ENCODE peak calls at places on chromosomes 4 and X, in five cellular contexts. K is suprapubic skin, D is upper lobe of right lung, Z is DND-41, O is pancreas. C is an unnamed sample.

GRCh38 chr4:128782076-128782715 is 27.3 kb upstream of the JADE1 start:
- DNase-seq in K (no peak), D (no peak), Z (peak), O (no peak), C (peak)

GRCh38 chrX:138711399-138712347 is at the start of gene FGF13:
- DNase-seq in K (peak), D (peak), Z (no peak), O (peak), C (no peak)

GRCh38 chrX:16797841-16798240 is 11.6 kb downstream of the TXLNG start:
- DNase-seq in K (no peak), D (no peak), Z (no peak), O (no peak), C (no peak)

GRCh38 chr4:74410272-74410671 is 34.7 kb upstream of the AREG start:
- DNase-seq in K (no peak), D (no peak), Z (no peak), O (no peak), C (no peak)

GRCh38 chrX:153724252-153725038 is at the start of the genes ABCD1 and BCAP31:
- DNase-seq in K (peak), D (peak), Z (peak), O (peak), C (peak)

GRCh38 chr4:148030486-148030885 is 298.6 kb downstream of the ARHGAP10 start:
- DNase-seq in K (no peak), D (no peak), Z (no peak), O (no peak), C (no peak)

GRCh38 chrX:39665830-39666518 is 431.8 kb downstream of the BCOR start:
- DNase-seq in K (no peak), D (no peak), Z (no peak), O (no peak), C (no peak)

GRCh38 chrX:149230689-149231088 is 274.4 kb downstream of the IDS start:
- DNase-seq in K (no peak), D (no peak), Z (no peak), O (no peak), C (no peak)

GRCh38 chr4:159144112-159144694 is 41.3 kb downstream of the RAPGEF2 start:
- DNase-seq in K (no peak), D (no peak), Z (no peak), O (no peak), C (no peak)

GRCh38 chrX:106726485-106727437 is at the start of gene RNF128:
- DNase-seq in K (no peak), D (peak), Z (no peak), O (peak), C (no peak)

GRCh38 chrX:64204252-64204651 is 1.3 kb downstream of the AMER1 start:
- DNase-seq in K (no peak), D (peak), Z (peak), O (peak), C (no peak)

GRCh38 chr4:142446965-142447474 is 399.1 kb downstream of the INPP4B start:
- DNase-seq in K (no peak), D (no peak), Z (no peak), O (no peak), C (no peak)

GRCh38 chr4:102606261-102606660 is 105.1 kb downstream of the NFKB1 start:
- DNase-seq in K (no peak), D (no peak), Z (no peak), O (no peak), C (no peak)

GRCh38 chrX:9730078-9730477 is 35.6 kb downstream of the GPR143 start:
- DNase-seq in K (no peak), D (no peak), Z (no peak), O (no peak), C (no peak)

GRCh38 chr4:166318810-166319525 is 445.9 kb downstream of the TLL1 start:
- DNase-seq in K (no peak), D (no peak), Z (no peak), O (no peak), C (no peak)

GRCh38 chrX:136055651-136056221 is 70.5 kb downstream of the SLC9A6 start:
- DNase-seq in K (no peak), D (no peak), Z (no peak), O (no peak), C (no peak)

GRCh38 chr4:71860643-71861042 is 76.8 kb upstream of the GC start:
- DNase-seq in K (no peak), D (no peak), Z (peak), O (no peak), C (no peak)

GRCh38 chr4:139017861-139018260 is 2.3 kb downstream of the NOCT start:
- DNase-seq in K (no peak), D (no peak), Z (no peak), O (no peak), C (no peak)

GRCh38 chrX:41558531-41558930 is 111.4 kb downstream of the NYX start:
- DNase-seq in K (no peak), D (no peak), Z (no peak), O (no peak), C (no peak)

GRCh38 chr4:77818077-77818666 is 996 bp downstream of the CNOT6L start:
- DNase-seq in K (peak), D (peak), Z (peak), O (peak), C (no peak)

GRCh38 chrX:26007462-26007861 is 130.7 kb upstream of the MAGEB18 start:
- DNase-seq in K (no peak), D (no peak), Z (no peak), O (no peak), C (no peak)

GRCh38 chr4:43244688-43245382 is 352.3 kb downstream of the GRXCR1 start:
- DNase-seq in K (no peak), D (no peak), Z (no peak), O (no peak), C (no peak)

DNA sequence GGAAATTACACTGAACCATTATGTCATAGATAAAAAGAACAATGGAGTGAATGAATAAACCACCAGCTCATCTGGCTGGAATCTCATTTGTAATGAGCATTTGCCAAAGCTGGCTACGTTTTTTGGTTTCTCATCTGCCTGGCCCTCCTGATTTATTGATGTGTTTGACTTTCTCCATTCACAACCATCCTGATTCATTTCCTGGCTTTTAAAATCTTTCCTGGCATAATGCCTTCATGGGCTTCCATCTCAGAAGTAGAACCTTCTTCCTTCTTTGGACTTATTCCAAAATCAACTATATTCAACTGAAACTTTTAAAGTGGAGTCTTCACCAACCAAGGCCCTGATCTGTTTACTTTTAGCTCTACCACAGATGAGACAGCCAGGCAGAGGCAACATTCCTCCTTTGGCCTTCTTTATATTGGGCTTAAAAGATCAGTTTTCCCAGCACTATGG is 36.0 kb upstream of the ARSJ start:
- DNase-seq in K (no peak), D (no peak), Z (no peak), O (no peak), C (no peak)
- H3K4me3 ChIP-seq in K (no peak), D (no peak), Z (no peak), O (no peak), C (no peak)

DNA sequence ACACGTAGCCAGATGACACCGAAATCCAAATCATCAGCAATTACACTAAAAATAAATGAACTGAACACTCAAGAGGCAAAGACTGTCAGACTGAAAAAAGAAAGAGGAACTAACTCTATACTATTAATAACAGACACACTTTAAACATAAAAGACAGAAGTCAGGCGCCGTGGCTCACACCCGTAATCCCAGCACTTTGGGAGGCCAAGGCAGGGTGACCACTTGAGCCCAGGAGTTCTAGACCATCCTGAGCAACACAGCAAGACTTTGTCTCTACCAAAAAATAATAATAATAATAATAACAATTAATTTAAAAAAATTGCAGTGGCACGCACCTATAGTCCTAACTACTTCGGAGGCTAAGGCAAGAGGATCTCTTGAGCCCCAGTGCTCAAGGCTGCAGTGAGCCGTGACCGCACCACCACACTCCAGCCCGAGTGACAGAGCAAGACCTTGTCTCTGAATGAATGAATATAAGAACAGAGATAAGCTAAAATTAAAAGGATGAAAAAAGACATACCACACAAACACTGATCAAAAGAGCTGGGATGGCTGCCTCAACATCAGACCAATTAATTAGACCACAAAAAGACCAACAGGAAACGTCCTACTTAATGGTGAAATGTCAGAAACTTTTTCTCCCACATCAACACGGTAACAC is 29.9 kb downstream of the CTBP1 start:
- DNase-seq in K (no peak), D (no peak), Z (no peak), O (no peak), C (no peak)
- H3K4me3 ChIP-seq in K (no peak), D (no peak), Z (no peak), O (no peak), C (no peak)

GRCh38 chrX:87518504-87518903 is 902 bp downstream of the KLHL4 start:
- DNase-seq in K (no peak), D (no peak), Z (no peak), O (no peak), C (no peak)
- H3K4me3 ChIP-seq in K (peak), D (peak), Z (peak), O (no peak), C (no peak)

DNA sequence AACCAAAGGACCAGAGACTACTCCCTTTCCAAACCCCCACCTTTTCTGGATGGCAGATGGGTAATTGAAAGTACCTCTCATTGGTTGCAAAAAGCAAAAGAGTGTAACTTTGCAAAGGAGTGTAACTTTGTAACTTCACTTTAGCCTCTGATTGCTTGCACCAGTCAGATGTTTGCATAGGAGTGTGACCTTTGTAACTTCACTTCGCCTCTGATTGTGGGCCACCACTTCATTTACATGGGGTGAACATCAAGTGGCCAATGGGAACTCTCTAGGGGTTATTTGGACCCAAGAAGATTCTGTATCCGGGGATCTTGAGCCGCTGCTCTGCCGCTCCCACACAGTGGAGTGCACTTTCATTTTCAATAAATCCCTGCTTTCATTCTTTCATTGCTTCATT is 9.9 kb upstream of the SLC25A43 start:
- DNase-seq in K (no peak), D (no peak), Z (no peak), O (no peak), C (no peak)
- H3K4me3 ChIP-seq in K (no peak), D (no peak), Z (no peak), O (no peak), C (no peak)

GRCh38 chr4:968621-969394 is 4.6 kb downstream of the DGKQ start:
- DNase-seq in K (no peak), D (no peak), Z (no peak), O (peak), C (no peak)

GRCh38 chr4:967113-968104 is 6.0 kb downstream of the DGKQ start:
- DNase-seq in K (no peak), D (no peak), Z (no peak), O (peak), C (no peak)

GRCh38 chr4:966266-967112 is 6.9 kb downstream of the DGKQ start:
- DNase-seq in K (no peak), D (no peak), Z (no peak), O (peak), C (no peak)

GRCh38 chr4:970046-970745 is 3.2 kb downstream of the DGKQ start:
- DNase-seq in K (no peak), D (no peak), Z (no peak), O (no peak), C (no peak)

GRCh38 chr4:968221-968620 is 5.1 kb downstream of the DGKQ start:
- DNase-seq in K (no peak), D (no peak), Z (no peak), O (peak), C (no peak)
- H3K4me3 ChIP-seq in K (no peak), D (no peak), Z (no peak), O (no peak), C (no peak)

GRCh38 chr4:2415213-2415612 is 3.2 kb downstream of the ZFYVE28 start:
- DNase-seq in K (no peak), D (no peak), Z (no peak), O (no peak), C (no peak)

GRCh38 chr4:2415881-2416563 is 2.4 kb downstream of the ZFYVE28 start:
- DNase-seq in K (no peak), D (no peak), Z (no peak), O (no peak), C (peak)

GRCh38 chr4:2417196-2417764 is 1.2 kb downstream of the ZFYVE28 start:
- DNase-seq in K (no peak), D (peak), Z (no peak), O (peak), C (peak)

GRCh38 chr4:2417765-2418651 is at the start of gene ZFYVE28:
- DNase-seq in K (no peak), D (peak), Z (no peak), O (peak), C (peak)

GRCh38 chr4:2416564-2417195 is 1.8 kb downstream of the ZFYVE28 start:
- DNase-seq in K (no peak), D (peak), Z (no peak), O (peak), C (peak)
- H3K4me3 ChIP-seq in K (peak), D (peak), Z (no peak), O (peak), C (peak)

GRCh38 chr4:163473130-163473529 is 424 bp downstream of the TKTL2 start:
- DNase-seq in K (no peak), D (no peak), Z (no peak), O (no peak), C (no peak)

GRCh38 chr4:163473576-163473975 is at the start of gene TKTL2:
- DNase-seq in K (no peak), D (no peak), Z (no peak), O (no peak), C (no peak)

GRCh38 chr4:163476761-163477438 is 3.3 kb upstream of the TKTL2 start:
- DNase-seq in K (no peak), D (no peak), Z (no peak), O (no peak), C (no peak)

DNA sequence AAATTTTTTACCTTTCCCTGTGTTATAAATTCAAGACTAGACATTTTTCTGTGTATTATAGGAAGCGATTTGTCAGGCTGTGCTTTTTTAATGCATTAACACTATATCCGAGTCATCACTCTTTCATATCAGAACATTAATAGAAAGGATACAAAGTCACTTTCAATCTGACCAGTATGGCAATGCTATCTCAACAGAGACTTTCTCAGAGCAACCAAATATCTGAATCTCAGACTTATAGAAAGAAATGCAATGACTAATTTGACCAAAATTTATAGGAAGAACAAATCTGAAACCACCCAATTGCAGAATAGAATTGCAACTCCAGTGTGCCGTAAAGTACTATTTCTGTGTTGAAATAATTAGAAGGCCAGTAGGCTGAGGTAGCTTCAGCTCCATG is 473 bp upstream of the TKTL2 start:
- DNase-seq in K (no peak), D (no peak), Z (no peak), O (no peak), C (no peak)
- H3K4me3 ChIP-seq in K (no peak), D (no peak), Z (no peak), O (no peak), C (no peak)

GRCh38 chr4:190020790-190021717 is 6.0 kb downstream of the FRG2 start:
- DNase-seq in K (no peak), D (peak), Z (no peak), O (peak), C (peak)
- H3K4me3 ChIP-seq in K (peak), D (no peak), Z (no peak), O (no peak), C (no peak)

DNA sequence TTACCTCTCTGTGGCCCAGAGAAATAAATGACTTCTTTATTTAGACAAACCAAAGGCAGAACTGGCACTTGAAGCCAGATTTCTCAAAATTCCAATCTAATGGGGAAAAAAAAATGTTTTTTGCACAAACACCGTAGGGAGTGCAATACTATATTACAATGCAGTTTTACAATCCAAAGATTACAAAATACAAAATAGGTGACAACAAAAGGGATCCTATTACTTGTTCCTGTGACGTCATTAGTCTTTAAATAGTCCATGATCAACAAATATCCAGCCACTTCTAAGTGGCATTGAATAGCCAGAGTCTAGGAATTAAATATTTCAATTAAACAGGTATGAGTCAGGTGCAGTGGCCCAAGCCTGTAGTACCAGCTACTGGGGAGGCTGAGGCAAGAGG is 3.0 kb upstream of the APBB2 start:
- DNase-seq in K (no peak), D (no peak), Z (no peak), O (no peak), C (no peak)
- H3K4me3 ChIP-seq in K (no peak), D (no peak), Z (no peak), O (no peak), C (no peak)

GRCh38 chr4:98662055-98662453 is 3.6 kb upstream of the TSPAN5 start:
- DNase-seq in K (no peak), D (no peak), Z (no peak), O (no peak), C (no peak)

GRCh38 chr4:98661356-98662054 is 3.1 kb upstream of the TSPAN5 start:
- DNase-seq in K (no peak), D (no peak), Z (no peak), O (no peak), C (no peak)

GRCh38 chr4:98659106-98659592 is 738 bp upstream of the TSPAN5 start:
- DNase-seq in K (no peak), D (no peak), Z (no peak), O (no peak), C (no peak)

GRCh38 chr4:98658287-98659105 is at the start of gene TSPAN5:
- DNase-seq in K (peak), D (peak), Z (no peak), O (peak), C (peak)

DNA sequence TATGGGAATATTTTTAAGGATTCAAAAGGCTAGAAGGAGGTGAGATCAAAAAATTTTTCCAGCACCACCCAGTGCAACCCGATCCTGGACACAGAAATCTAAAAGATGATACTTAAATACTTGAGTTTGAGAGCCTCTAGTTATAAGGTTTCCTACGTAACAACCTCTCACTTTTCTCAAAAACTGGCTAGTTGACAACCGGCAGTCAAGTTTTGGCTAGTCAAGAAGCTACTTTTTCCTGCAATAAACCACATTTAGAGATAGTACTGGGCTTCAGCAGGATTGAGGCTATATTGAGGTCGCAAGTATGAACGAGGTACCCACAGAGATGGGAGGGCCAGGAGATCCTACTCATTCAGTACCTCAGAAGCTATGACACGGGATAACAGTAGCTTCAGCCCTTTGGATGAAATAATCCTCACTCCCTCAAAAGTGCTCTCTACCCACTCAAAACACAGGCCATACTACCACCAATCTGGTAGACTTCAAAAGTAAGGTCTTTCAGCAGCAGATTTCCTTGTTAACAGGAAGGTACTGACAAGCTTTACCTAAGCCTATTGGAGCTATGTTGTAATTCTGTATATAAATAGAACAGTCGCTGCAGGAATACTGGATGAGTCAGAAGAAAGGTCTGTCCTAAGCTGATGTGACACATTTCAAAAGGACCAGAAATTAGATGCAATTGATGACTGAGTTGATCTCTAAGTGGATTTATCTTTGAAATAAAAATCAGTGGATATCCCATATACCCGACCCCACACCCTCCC is 1.5 kb upstream of the TSPAN5 start:
- DNase-seq in K (no peak), D (no peak), Z (no peak), O (no peak), C (no peak)
- H3K4me3 ChIP-seq in K (peak), D (no peak), Z (no peak), O (no peak), C (no peak)